ENCODE peak calls at places on chromosomes 12 and 14, in ten cellular contexts. One of them, this sample, is unnamed.
A peak's percentile ranks its signal among the peaks of the same experiment; 100 is the strongest.

GRCh38 chr14:59583755-59584154 is 7.1 kb upstream of the CCDC175 start:
- DNase-seq in sigmoid colon: no peak
- DNase-seq in K562: no peak
- DNase-seq in HCT116: no peak
- DNase-seq in transverse colon: no peak
- DNase-seq in spleen: no peak
- DNase-seq in SK-N-SH: no peak
- DNase-seq in stomach: no peak
- DNase-seq in endothelial cell of umbilical vein: no peak
- DNase-seq in breast epithelium: no peak
- DNase-seq in this sample: peak; percentile 40

GRCh38 chr12:54549774-54550451 is 512 bp downstream of the PDE1B start:
- DNase-seq in SK-N-SH: no peak
- DNase-seq in spleen: peak; percentile 77
- DNase-seq in endothelial cell of umbilical vein: peak; percentile 2
- DNase-seq in K562: no peak
- DNase-seq in transverse colon: no peak
- DNase-seq in sigmoid colon: peak; percentile 69
- DNase-seq in breast epithelium: no peak
- DNase-seq in stomach: no peak
- DNase-seq in HCT116: no peak
- DNase-seq in this sample: no peak

GRCh38 chr14:68704736-68705720 is 87.8 kb downstream of the ZFP36L1 start:
- DNase-seq in spleen: no peak
- DNase-seq in breast epithelium: no peak
- DNase-seq in K562: no peak
- DNase-seq in transverse colon: no peak
- DNase-seq in sigmoid colon: peak; percentile 67
- DNase-seq in SK-N-SH: no peak
- DNase-seq in endothelial cell of umbilical vein: no peak
- DNase-seq in HCT116: no peak
- DNase-seq in stomach: no peak
- DNase-seq in this sample: no peak

GRCh38 chr12:41576925-41577324 is 388.8 kb downstream of the PDZRN4 start:
- DNase-seq in stomach: no peak
- DNase-seq in sigmoid colon: no peak
- DNase-seq in K562: no peak
- DNase-seq in SK-N-SH: no peak
- DNase-seq in HCT116: no peak
- DNase-seq in spleen: no peak
- DNase-seq in transverse colon: no peak
- DNase-seq in endothelial cell of umbilical vein: no peak
- DNase-seq in breast epithelium: no peak
- DNase-seq in this sample: no peak

GRCh38 chr14:50875359-50876090 is 3.7 kb downstream of the ABHD12B start:
- DNase-seq in sigmoid colon: no peak
- DNase-seq in spleen: no peak
- DNase-seq in transverse colon: no peak
- DNase-seq in SK-N-SH: no peak
- DNase-seq in HCT116: no peak
- DNase-seq in stomach: no peak
- DNase-seq in endothelial cell of umbilical vein: no peak
- DNase-seq in K562: no peak
- DNase-seq in breast epithelium: no peak
- DNase-seq in this sample: no peak

GRCh38 chr12:70255311-70255710 is 12.1 kb downstream of the CNOT2 start:
- DNase-seq in K562: no peak
- DNase-seq in SK-N-SH: no peak
- DNase-seq in endothelial cell of umbilical vein: peak; percentile 40
- DNase-seq in HCT116: no peak
- DNase-seq in spleen: no peak
- DNase-seq in stomach: no peak
- DNase-seq in transverse colon: no peak
- DNase-seq in sigmoid colon: no peak
- DNase-seq in breast epithelium: no peak
- DNase-seq in this sample: no peak

GRCh38 chr14:37172936-37173613 is 669 bp upstream of the SLC25A21 start:
- DNase-seq in sigmoid colon: no peak
- DNase-seq in HCT116: no peak
- DNase-seq in endothelial cell of umbilical vein: no peak
- DNase-seq in transverse colon: no peak
- DNase-seq in K562: peak; percentile 20
- DNase-seq in spleen: no peak
- DNase-seq in stomach: no peak
- DNase-seq in SK-N-SH: no peak
- DNase-seq in breast epithelium: no peak
- DNase-seq in this sample: no peak

GRCh38 chr14:68661226-68662225 is 131.3 kb downstream of the ZFP36L1 start:
- DNase-seq in endothelial cell of umbilical vein: no peak
- DNase-seq in HCT116: no peak
- DNase-seq in stomach: no peak
- DNase-seq in transverse colon: no peak
- DNase-seq in SK-N-SH: no peak
- DNase-seq in spleen: no peak
- DNase-seq in sigmoid colon: peak; percentile 59
- DNase-seq in breast epithelium: no peak
- DNase-seq in K562: no peak
- DNase-seq in this sample: no peak

GRCh38 chr14:68937790-68938514 is 41.1 kb downstream of the ACTN1 start:
- DNase-seq in SK-N-SH: peak; percentile 87
- DNase-seq in sigmoid colon: peak; percentile 95
- DNase-seq in HCT116: no peak
- DNase-seq in breast epithelium: peak; percentile 74
- DNase-seq in stomach: peak; percentile 76
- DNase-seq in endothelial cell of umbilical vein: peak; percentile 72
- DNase-seq in spleen: no peak
- DNase-seq in K562: no peak
- DNase-seq in transverse colon: peak; percentile 80
- DNase-seq in this sample: no peak

GRCh38 chr14:77524536-77524935 is 25.9 kb upstream of the ISM2 start:
- DNase-seq in stomach: no peak
- DNase-seq in endothelial cell of umbilical vein: no peak
- DNase-seq in HCT116: no peak
- DNase-seq in SK-N-SH: no peak
- DNase-seq in transverse colon: no peak
- DNase-seq in spleen: no peak
- DNase-seq in breast epithelium: no peak
- DNase-seq in K562: no peak
- DNase-seq in sigmoid colon: no peak
- DNase-seq in this sample: no peak

GRCh38 chr12:20214286-20214685 is 154.1 kb upstream of the PDE3A start:
- DNase-seq in HCT116: no peak
- DNase-seq in spleen: no peak
- DNase-seq in stomach: no peak
- DNase-seq in transverse colon: no peak
- DNase-seq in breast epithelium: no peak
- DNase-seq in endothelial cell of umbilical vein: peak; percentile 43
- DNase-seq in sigmoid colon: no peak
- DNase-seq in SK-N-SH: no peak
- DNase-seq in K562: no peak
- DNase-seq in this sample: no peak

GRCh38 chr14:59190372-59190771 is 1.9 kb downstream of the DAAM1 start:
- DNase-seq in stomach: no peak
- DNase-seq in K562: no peak
- DNase-seq in breast epithelium: no peak
- DNase-seq in HCT116: no peak
- DNase-seq in spleen: no peak
- DNase-seq in SK-N-SH: peak; percentile 58
- DNase-seq in transverse colon: peak; percentile 11
- DNase-seq in sigmoid colon: no peak
- DNase-seq in endothelial cell of umbilical vein: no peak
- DNase-seq in this sample: no peak

GRCh38 chr12:51971679-51972423 is 20.4 kb downstream of the ACVR1B start:
- DNase-seq in stomach: no peak
- DNase-seq in HCT116: no peak
- DNase-seq in breast epithelium: no peak
- DNase-seq in spleen: no peak
- DNase-seq in SK-N-SH: no peak
- DNase-seq in sigmoid colon: no peak
- DNase-seq in endothelial cell of umbilical vein: peak; percentile 47
- DNase-seq in transverse colon: no peak
- DNase-seq in K562: no peak
- DNase-seq in this sample: no peak

GRCh38 chr12:27571463-27571862 is 47.5 kb downstream of the PPFIBP1 start:
- DNase-seq in HCT116: no peak
- DNase-seq in SK-N-SH: no peak
- DNase-seq in sigmoid colon: no peak
- DNase-seq in transverse colon: no peak
- DNase-seq in spleen: no peak
- DNase-seq in breast epithelium: no peak
- DNase-seq in K562: no peak
- DNase-seq in endothelial cell of umbilical vein: peak; percentile 58
- DNase-seq in stomach: no peak
- DNase-seq in this sample: no peak

GRCh38 chr14:61326847-61327246 is 5.5 kb downstream of the PRKCH start:
- DNase-seq in HCT116: no peak
- DNase-seq in SK-N-SH: peak; percentile 28
- DNase-seq in stomach: peak; percentile 46
- DNase-seq in spleen: peak; percentile 82
- DNase-seq in endothelial cell of umbilical vein: peak; percentile 97
- DNase-seq in transverse colon: peak; percentile 44
- DNase-seq in K562: no peak
- DNase-seq in breast epithelium: peak; percentile 60
- DNase-seq in sigmoid colon: peak; percentile 79
- DNase-seq in this sample: no peak

GRCh38 chr12:21769311-21769710 is 5.2 kb downstream of the KCNJ8 start:
- DNase-seq in sigmoid colon: no peak
- DNase-seq in HCT116: no peak
- DNase-seq in breast epithelium: no peak
- DNase-seq in SK-N-SH: no peak
- DNase-seq in stomach: no peak
- DNase-seq in spleen: no peak
- DNase-seq in transverse colon: no peak
- DNase-seq in endothelial cell of umbilical vein: no peak
- DNase-seq in K562: no peak
- DNase-seq in this sample: no peak

GRCh38 chr14:89856871-89857345 is 97.6 kb downstream of the EFCAB11 start:
- DNase-seq in transverse colon: no peak
- DNase-seq in sigmoid colon: no peak
- DNase-seq in K562: no peak
- DNase-seq in breast epithelium: no peak
- DNase-seq in spleen: no peak
- DNase-seq in stomach: peak; percentile 28
- DNase-seq in HCT116: no peak
- DNase-seq in endothelial cell of umbilical vein: no peak
- DNase-seq in SK-N-SH: no peak
- DNase-seq in this sample: no peak

GRCh38 chr12:72610854-72611358 is 338.7 kb downstream of the TRHDE start:
- DNase-seq in transverse colon: no peak
- DNase-seq in sigmoid colon: no peak
- DNase-seq in breast epithelium: no peak
- DNase-seq in K562: no peak
- DNase-seq in endothelial cell of umbilical vein: no peak
- DNase-seq in SK-N-SH: no peak
- DNase-seq in stomach: no peak
- DNase-seq in spleen: no peak
- DNase-seq in HCT116: no peak
- DNase-seq in this sample: no peak

GRCh38 chr14:41806355-41806975 is 199.8 kb downstream of the LRFN5 start:
- DNase-seq in endothelial cell of umbilical vein: no peak
- DNase-seq in sigmoid colon: no peak
- DNase-seq in breast epithelium: no peak
- DNase-seq in K562: no peak
- DNase-seq in HCT116: no peak
- DNase-seq in SK-N-SH: no peak
- DNase-seq in stomach: no peak
- DNase-seq in transverse colon: no peak
- DNase-seq in spleen: no peak
- DNase-seq in this sample: no peak

GRCh38 chr12:96383371-96383770 is 16.9 kb downstream of the CDK17 start:
- DNase-seq in HCT116: no peak
- DNase-seq in spleen: no peak
- DNase-seq in K562: no peak
- DNase-seq in transverse colon: no peak
- DNase-seq in SK-N-SH: no peak
- DNase-seq in sigmoid colon: no peak
- DNase-seq in stomach: no peak
- DNase-seq in breast epithelium: no peak
- DNase-seq in endothelial cell of umbilical vein: no peak
- DNase-seq in this sample: no peak
- H3K9me3 ChIP-seq in HCT116: no peaks in the 10 kb centered on the region
- H3K9me3 ChIP-seq in spleen: no peaks in the 10 kb centered on the region
- H3K9me3 ChIP-seq in K562: no peaks in the 10 kb centered on the region
- H3K9me3 ChIP-seq in transverse colon: no peaks in the 10 kb centered on the region
- H3K9me3 ChIP-seq in SK-N-SH: no peaks in the 10 kb centered on the region
- H3K9me3 ChIP-seq in sigmoid colon: no peaks in the 10 kb centered on the region
- H3K9me3 ChIP-seq in stomach: no peaks in the 10 kb centered on the region
- H3K9me3 ChIP-seq in breast epithelium: no peaks in the 10 kb centered on the region
- H3K9me3 ChIP-seq in endothelial cell of umbilical vein: no peaks in the 10 kb centered on the region
- H3K9me3 ChIP-seq in this sample: no peaks in the 10 kb centered on the region

GRCh38 chr12:50057000-50057841 is at the start of gene ASIC1:
- DNase-seq in transverse colon: peak; percentile 60
- DNase-seq in endothelial cell of umbilical vein: peak; percentile 62
- DNase-seq in breast epithelium: peak; percentile 71
- DNase-seq in stomach: peak; percentile 65
- DNase-seq in K562: peak; percentile 53
- DNase-seq in sigmoid colon: peak; percentile 88
- DNase-seq in spleen: no peak
- DNase-seq in HCT116: peak; percentile 24
- DNase-seq in SK-N-SH: peak; percentile 95
- DNase-seq in this sample: no peak
- TF ChIP-seq POLR2AphosphoS5 in transverse colon: no peak
- TF ChIP-seq POLR2AphosphoS5 in endothelial cell of umbilical vein: no peak
- TF ChIP-seq POLR2AphosphoS5 in breast epithelium: no peak
- TF ChIP-seq POLR2AphosphoS5 in stomach: no peak
- TF ChIP-seq POLR2AphosphoS5 in K562: no peak
- TF ChIP-seq POLR2AphosphoS5 in sigmoid colon: no peak
- TF ChIP-seq POLR2AphosphoS5 in spleen: no peak
- TF ChIP-seq POLR2AphosphoS5 in HCT116: peak; percentile 55
- TF ChIP-seq POLR2AphosphoS5 in SK-N-SH: no peak
- TF ChIP-seq POLR2AphosphoS5 in this sample: no peak

GRCh38 chr12:117047810-117048584 is 51.2 kb downstream of the TESC start:
- DNase-seq in K562: no peak
- DNase-seq in HCT116: no peak
- DNase-seq in SK-N-SH: no peak
- DNase-seq in spleen: no peak
- DNase-seq in endothelial cell of umbilical vein: peak; percentile 23
- DNase-seq in stomach: no peak
- DNase-seq in breast epithelium: no peak
- DNase-seq in sigmoid colon: no peak
- DNase-seq in transverse colon: no peak
- DNase-seq in this sample: no peak
- H3K4me3 ChIP-seq in K562: no peak overlapping the region
- H3K4me3 ChIP-seq in HCT116: no peak overlapping the region
- H3K4me3 ChIP-seq in SK-N-SH: no peak overlapping the region
- H3K4me3 ChIP-seq in spleen: no peak overlapping the region
- H3K4me3 ChIP-seq in endothelial cell of umbilical vein: no peak overlapping the region
- H3K4me3 ChIP-seq in stomach: no peak overlapping the region
- H3K4me3 ChIP-seq in breast epithelium: no peak overlapping the region
- H3K4me3 ChIP-seq in sigmoid colon: no peak overlapping the region
- H3K4me3 ChIP-seq in transverse colon: no peak overlapping the region
- H3K4me3 ChIP-seq in this sample: no peak overlapping the region

DNA sequence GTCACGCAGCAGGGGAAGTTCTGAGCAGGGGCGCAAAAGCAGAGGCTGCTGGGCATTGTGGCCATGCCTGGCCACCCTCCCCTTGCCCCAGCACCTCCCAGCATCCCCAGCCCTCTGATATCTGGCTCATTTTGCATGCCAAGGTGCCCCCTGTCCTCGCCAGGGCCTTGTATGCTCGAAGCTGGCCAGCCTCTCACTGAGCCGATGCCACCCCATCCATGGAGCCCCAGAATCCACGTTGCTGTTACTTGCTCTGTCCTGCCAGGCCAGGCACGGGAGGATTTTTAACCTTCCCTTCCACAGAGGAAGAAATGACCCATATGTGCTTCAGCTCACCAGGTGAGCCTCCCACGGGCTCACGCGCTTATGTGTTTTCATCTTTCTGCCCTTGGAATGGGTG is 413.4 kb downstream of the BCL11B start:
- DNase-seq in HCT116: no peak
- DNase-seq in transverse colon: no peak
- DNase-seq in stomach: no peak
- DNase-seq in SK-N-SH: no peak
- DNase-seq in breast epithelium: no peak
- DNase-seq in spleen: no peak
- DNase-seq in K562: no peak
- DNase-seq in sigmoid colon: no peak
- DNase-seq in endothelial cell of umbilical vein: no peak
- DNase-seq in this sample: no peak
- H3K9me3 ChIP-seq in HCT116: no peaks in the 10 kb centered on the region
- H3K9me3 ChIP-seq in transverse colon: no peaks in the 10 kb centered on the region
- H3K9me3 ChIP-seq in stomach: no peaks in the 10 kb centered on the region
- H3K9me3 ChIP-seq in SK-N-SH: no peaks in the 10 kb centered on the region
- H3K9me3 ChIP-seq in breast epithelium: no peaks in the 10 kb centered on the region
- H3K9me3 ChIP-seq in spleen: no peaks in the 10 kb centered on the region
- H3K9me3 ChIP-seq in K562: no peaks in the 10 kb centered on the region
- H3K9me3 ChIP-seq in sigmoid colon: no peaks in the 10 kb centered on the region
- H3K9me3 ChIP-seq in endothelial cell of umbilical vein: peaks cover 9% of the 10 kb centered on the region
- H3K9me3 ChIP-seq in this sample: no peaks in the 10 kb centered on the region

This sample was measured in SK-N-MC.